ENCODE peak calls at places on chromosomes 7 and 10, in six cellular contexts. One of them, this sample, is unnamed.

GRCh38 chr7:28889290-28889689 is 68.8 kb downstream of the TRIL start:
- DNase-seq in HCT116: no peak
- DNase-seq in H1: no peak
- DNase-seq in K562: no peak
- DNase-seq in HepG2: no peak
- DNase-seq in GM12878: no peak
- DNase-seq in this sample: peak

GRCh38 chr7:70071786-70072185 is 473.5 kb downstream of the AUTS2 start:
- DNase-seq in HCT116: no peak
- DNase-seq in H1: no peak
- DNase-seq in K562: no peak
- DNase-seq in HepG2: no peak
- DNase-seq in GM12878: no peak
- DNase-seq in this sample: no peak

GRCh38 chr7:73770002-73770859 is at the start of gene CLDN3:
- DNase-seq in HCT116: peak
- DNase-seq in H1: peak
- DNase-seq in K562: peak
- DNase-seq in HepG2: no peak
- DNase-seq in GM12878: no peak
- DNase-seq in this sample: peak

GRCh38 chr7:68148440-68148839 is 1151.8 kb downstream of the TYW1 start:
- DNase-seq in HCT116: no peak
- DNase-seq in H1: no peak
- DNase-seq in K562: no peak
- DNase-seq in HepG2: no peak
- DNase-seq in GM12878: no peak
- DNase-seq in this sample: no peak

GRCh38 chr7:801940-802364 is 30.3 kb upstream of the SUN1 start:
- DNase-seq in HCT116: no peak
- DNase-seq in H1: no peak
- DNase-seq in K562: no peak
- DNase-seq in HepG2: no peak
- DNase-seq in GM12878: no peak
- DNase-seq in this sample: no peak

GRCh38 chr10:114618722-114619121 is 39.4 kb downstream of the ABLIM1 start:
- DNase-seq in HCT116: no peak
- DNase-seq in H1: no peak
- DNase-seq in K562: no peak
- DNase-seq in HepG2: no peak
- DNase-seq in GM12878: no peak
- DNase-seq in this sample: no peak

GRCh38 chr7:112195717-112196116 is 10.5 kb downstream of the DOCK4 start:
- DNase-seq in HCT116: no peak
- DNase-seq in H1: no peak
- DNase-seq in K562: no peak
- DNase-seq in HepG2: no peak
- DNase-seq in GM12878: no peak
- DNase-seq in this sample: no peak

GRCh38 chr7:24916463-24917040 is 63.4 kb downstream of the OSBPL3 start:
- DNase-seq in HCT116: no peak
- DNase-seq in H1: no peak
- DNase-seq in K562: no peak
- DNase-seq in HepG2: no peak
- DNase-seq in GM12878: no peak
- DNase-seq in this sample: no peak

GRCh38 chr10:15046626-15047025 is 2.9 kb downstream of the OLAH start:
- DNase-seq in HCT116: no peak
- DNase-seq in H1: no peak
- DNase-seq in K562: no peak
- DNase-seq in HepG2: no peak
- DNase-seq in GM12878: no peak
- DNase-seq in this sample: no peak

GRCh38 chr7:106018566-106019338 is 55.7 kb downstream of the CDHR3 start:
- DNase-seq in HCT116: no peak
- DNase-seq in H1: no peak
- DNase-seq in K562: peak
- DNase-seq in HepG2: no peak
- DNase-seq in GM12878: no peak
- DNase-seq in this sample: no peak

GRCh38 chr10:60778978-60779668 is 845 bp downstream of the CDK1 start:
- DNase-seq in HCT116: no peak
- DNase-seq in H1: no peak
- DNase-seq in K562: no peak
- DNase-seq in HepG2: no peak
- DNase-seq in GM12878: no peak
- DNase-seq in this sample: no peak

GRCh38 chr10:103493911-103494877 is 689 bp downstream of the NEURL1 start:
- DNase-seq in HCT116: no peak
- DNase-seq in H1: peak
- DNase-seq in K562: no peak
- DNase-seq in HepG2: no peak
- DNase-seq in GM12878: no peak
- DNase-seq in this sample: peak

GRCh38 chr10:116849271-116850057 is at the start of gene ENO4:
- DNase-seq in HCT116: peak
- DNase-seq in H1: peak
- DNase-seq in K562: no peak
- DNase-seq in HepG2: peak
- DNase-seq in GM12878: peak
- DNase-seq in this sample: peak

GRCh38 chr10:123544986-123545385 is 121.2 kb upstream of the GPR26 start:
- DNase-seq in HCT116: no peak
- DNase-seq in H1: peak
- DNase-seq in K562: no peak
- DNase-seq in HepG2: no peak
- DNase-seq in GM12878: no peak
- DNase-seq in this sample: no peak

GRCh38 chr10:70662362-70663220 is 9.7 kb upstream of the ADAMTS14 start:
- DNase-seq in HCT116: no peak
- DNase-seq in H1: no peak
- DNase-seq in K562: no peak
- DNase-seq in HepG2: no peak
- DNase-seq in GM12878: no peak
- DNase-seq in this sample: no peak
- TF ChIP-seq ATF3 in HCT116: no peak
- TF ChIP-seq ATF3 in H1: no peak
- TF ChIP-seq ATF3 in K562: no peak
- TF ChIP-seq ATF3 in HepG2: no peak
- TF ChIP-seq ATF3 in GM12878: no peak
- TF ChIP-seq ATF3 in this sample: no peak

DNA sequence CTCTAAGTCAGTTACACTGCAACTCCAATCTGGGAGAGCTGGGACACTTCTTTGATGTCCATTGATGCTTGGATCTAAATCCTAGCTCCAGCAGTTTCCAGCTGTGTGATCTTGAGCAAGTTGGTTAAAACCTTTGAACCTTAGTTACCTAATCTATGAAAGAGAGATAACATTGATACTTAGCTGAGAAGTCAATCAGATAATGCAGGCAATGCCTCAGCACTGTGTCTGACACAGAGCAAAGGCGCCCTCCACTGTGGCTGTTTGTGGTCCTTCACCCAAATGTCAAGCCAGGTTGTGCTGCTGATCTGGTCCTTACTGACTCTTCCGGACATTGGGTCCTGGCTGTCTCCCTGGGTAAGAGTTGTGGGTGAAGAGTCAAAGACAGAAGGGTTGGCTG is 20.2 kb downstream of the DNTT start:
- DNase-seq in HCT116: no peak
- DNase-seq in H1: no peak
- DNase-seq in K562: no peak
- DNase-seq in HepG2: no peak
- DNase-seq in GM12878: no peak
- DNase-seq in this sample: no peak
- TF ChIP-seq CTCF in HCT116: no peak
- TF ChIP-seq CTCF in H1: peak
- TF ChIP-seq CTCF in K562: no peak
- TF ChIP-seq CTCF in HepG2: peak
- TF ChIP-seq CTCF in GM12878: no peak
- TF ChIP-seq CTCF in this sample: no peak

DNA sequence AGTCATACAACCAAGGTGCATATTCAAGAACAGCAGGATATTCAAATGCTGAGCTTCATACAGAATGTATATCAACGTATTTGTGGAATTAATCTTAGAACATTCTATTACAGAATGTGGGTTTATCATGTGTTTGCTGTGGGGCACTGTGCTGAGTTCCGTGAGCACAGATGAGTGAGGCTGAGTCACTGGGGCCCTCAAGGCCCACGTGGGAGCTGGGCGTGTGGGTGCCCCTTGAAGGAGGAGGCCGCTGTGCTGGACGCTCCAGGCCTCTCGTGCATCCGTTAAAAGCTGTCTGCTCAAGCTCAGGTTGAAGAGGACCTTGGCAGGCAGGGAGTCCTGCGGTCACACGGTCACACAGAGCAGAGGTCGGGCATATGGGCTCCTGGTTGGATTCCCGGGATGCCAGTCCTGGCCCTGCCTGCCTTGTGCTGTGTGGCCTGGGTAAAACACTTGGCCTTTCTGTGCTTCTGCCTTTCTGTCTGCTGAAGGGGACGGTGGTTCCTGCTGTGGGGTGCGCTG is 70.1 kb downstream of the GLRX3 start:
- DNase-seq in HCT116: no peak
- DNase-seq in H1: no peak
- DNase-seq in K562: no peak
- DNase-seq in HepG2: no peak
- DNase-seq in GM12878: no peak
- DNase-seq in this sample: no peak
- TF ChIP-seq ATF3 in HCT116: no peak
- TF ChIP-seq ATF3 in H1: no peak
- TF ChIP-seq ATF3 in K562: no peak
- TF ChIP-seq ATF3 in HepG2: no peak
- TF ChIP-seq ATF3 in GM12878: no peak
- TF ChIP-seq ATF3 in this sample: no peak

GRCh38 chr7:146960747-146961416 is 844.3 kb downstream of the CNTNAP2 start:
- DNase-seq in HCT116: no peak
- DNase-seq in H1: peak
- DNase-seq in K562: no peak
- DNase-seq in HepG2: no peak
- DNase-seq in GM12878: no peak
- DNase-seq in this sample: peak
- TF ChIP-seq CTCF in HCT116: no peak
- TF ChIP-seq CTCF in H1: peak
- TF ChIP-seq CTCF in K562: no peak
- TF ChIP-seq CTCF in HepG2: no peak
- TF ChIP-seq CTCF in GM12878: no peak
- TF ChIP-seq CTCF in this sample: no peak

DNA sequence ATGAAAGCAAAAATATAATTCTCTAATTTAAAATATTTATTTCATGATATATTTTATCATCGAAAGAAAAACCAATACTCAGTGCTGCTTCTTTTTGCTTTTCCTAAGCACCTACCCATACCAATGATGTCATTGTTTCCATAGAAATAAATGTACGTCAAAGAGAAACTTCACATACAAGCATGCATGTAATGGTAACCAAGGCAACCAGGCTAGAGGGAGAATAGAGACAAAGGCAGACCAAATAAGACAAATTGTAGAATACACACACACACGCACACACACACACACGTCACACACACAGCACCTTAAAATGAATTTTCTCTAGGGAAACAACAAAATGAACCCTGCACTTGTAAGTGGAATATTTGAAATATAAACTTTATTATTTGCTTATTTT is 75.5 kb downstream of the MACC1 start:
- DNase-seq in HCT116: no peak
- DNase-seq in H1: no peak
- DNase-seq in K562: no peak
- DNase-seq in HepG2: no peak
- DNase-seq in GM12878: no peak
- DNase-seq in this sample: no peak
- TF ChIP-seq ATF3 in HCT116: no peak
- TF ChIP-seq ATF3 in H1: no peak
- TF ChIP-seq ATF3 in K562: no peak
- TF ChIP-seq ATF3 in HepG2: no peak
- TF ChIP-seq ATF3 in GM12878: no peak
- TF ChIP-seq ATF3 in this sample: no peak

GRCh38 chr10:75540357-75541335 is 109.2 kb downstream of the LRMDA start:
- DNase-seq in HCT116: no peak
- DNase-seq in H1: no peak
- DNase-seq in K562: no peak
- DNase-seq in HepG2: no peak
- DNase-seq in GM12878: no peak
- DNase-seq in this sample: no peak
- TF ChIP-seq CTCF in HCT116: peak
- TF ChIP-seq CTCF in H1: no peak
- TF ChIP-seq CTCF in K562: no peak
- TF ChIP-seq CTCF in HepG2: no peak
- TF ChIP-seq CTCF in GM12878: peak
- TF ChIP-seq CTCF in this sample: no peak